ENCODE peak calls at places on chromosomes 7 and 10, in seven cellular contexts. C is heart right ventricle, M is HCT116, H is omental fat pad, D is H1, L is dorsolateral prefrontal cortex, X is stomach. P is an unnamed sample.

GRCh38 chr7:133301444-133301843 is 48.6 kb downstream of the EXOC4 start:
- DNase-seq in C (no peak), M (no peak), H (no peak), D (no peak), L (no peak), X (no peak), P (no peak)

GRCh38 chr7:47678641-47679380 is 96.9 kb upstream of the TNS3 start:
- DNase-seq in C (no peak), M (no peak), H (no peak), D (no peak), L (no peak), X (no peak), P (no peak)

GRCh38 chr7:151759591-151760042 is 117.3 kb downstream of the PRKAG2 start:
- DNase-seq in C (peak), M (peak), H (no peak), D (peak), L (peak), X (peak), P (no peak)

GRCh38 chr7:22499044-22499443 is 944 bp downstream of the STEAP1B start:
- DNase-seq in C (no peak), M (no peak), H (no peak), D (no peak), L (no peak), X (no peak), P (no peak)

GRCh38 chr7:55965805-55966421 is 1.5 kb downstream of the NIPSNAP2 start:
- DNase-seq in C (peak), M (no peak), H (no peak), D (no peak), L (no peak), X (no peak), P (no peak)

GRCh38 chr10:3666525-3667302 is 118.3 kb downstream of the KLF6 start:
- DNase-seq in C (no peak), M (no peak), H (no peak), D (no peak), L (no peak), X (peak), P (no peak)

GRCh38 chr7:5495581-5496375 is 72.1 kb upstream of the TNRC18 start:
- DNase-seq in C (peak), M (no peak), H (no peak), D (no peak), L (peak), X (peak), P (no peak)

GRCh38 chr7:12951397-12951801 is 264.0 kb downstream of the ARL4A start:
- DNase-seq in C (no peak), M (peak), H (no peak), D (no peak), L (no peak), X (no peak), P (no peak)

GRCh38 chr7:8436965-8437364 is 3.6 kb downstream of the NXPH1 start:
- DNase-seq in C (no peak), M (peak), H (no peak), D (peak), L (peak), X (peak), P (no peak)

GRCh38 chr10:133006806-133007205 is 64.4 kb upstream of the CFAP46 start:
- DNase-seq in C (no peak), M (no peak), H (no peak), D (no peak), L (no peak), X (no peak), P (no peak)

GRCh38 chr10:75202321-75203096 is 8.1 kb upstream of the VDAC2 start:
- DNase-seq in C (peak), M (no peak), H (no peak), D (no peak), L (no peak), X (peak), P (no peak)

GRCh38 chr7:2705371-2706096 is 17.5 kb downstream of the AMZ1 start:
- DNase-seq in C (no peak), M (no peak), H (no peak), D (no peak), L (no peak), X (no peak), P (no peak)
- TF ChIP-seq CTCF in C (no peak), M (no peak), H (no peak), D (no peak), L (no peak), X (no peak), P (no peak)

GRCh38 chr10:49299816-49300139 is 808 bp downstream of the C10orf71 start:
- DNase-seq in C (no peak), M (no peak), H (no peak), D (no peak), L (no peak), X (no peak), P (no peak)
- TF ChIP-seq CTCF in C (no peak), M (no peak), H (no peak), D (no peak), L (no peak), X (no peak), P (no peak)

GRCh38 chr7:37831214-37831613 is 17.2 kb upstream of the NME8 start:
- DNase-seq in C (no peak), M (no peak), H (no peak), D (no peak), L (no peak), X (no peak), P (no peak)

GRCh38 chr7:37833107-37833817 is 15.1 kb upstream of the NME8 start:
- DNase-seq in C (peak), M (peak), H (no peak), D (no peak), L (peak), X (no peak), P (no peak)

GRCh38 chr7:37826825-37827224 is 21.6 kb upstream of the NME8 start:
- DNase-seq in C (no peak), M (no peak), H (no peak), D (no peak), L (no peak), X (no peak), P (no peak)

GRCh38 chr7:37833818-37834146 is 14.6 kb upstream of the NME8 start:
- DNase-seq in C (no peak), M (no peak), H (no peak), D (no peak), L (no peak), X (no peak), P (no peak)

DNA sequence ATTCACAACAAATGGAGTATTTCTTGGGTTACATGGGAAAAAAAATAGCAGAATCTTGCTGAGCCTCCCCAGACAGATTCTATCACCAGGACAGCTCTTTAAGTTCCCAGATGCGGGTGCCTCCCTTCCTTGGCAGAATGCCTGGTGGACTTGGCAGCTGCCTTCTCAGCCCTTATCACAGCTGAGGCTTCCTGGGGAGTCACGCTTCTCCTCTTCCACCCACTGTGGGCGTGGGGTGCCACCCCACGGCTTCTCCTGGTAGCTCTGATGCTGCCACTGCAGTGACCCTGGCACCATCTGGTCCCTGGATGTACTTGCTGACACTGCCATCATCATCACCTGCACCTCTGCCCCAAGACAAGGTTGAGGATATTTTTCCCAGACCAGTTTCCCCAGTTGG is 16.2 kb upstream of the NME8 start:
- DNase-seq in C (peak), M (no peak), H (no peak), D (no peak), L (peak), X (peak), P (no peak)
- TF ChIP-seq CTCF in C (peak), M (no peak), H (no peak), D (no peak), L (peak), X (no peak), P (no peak)

DNA sequence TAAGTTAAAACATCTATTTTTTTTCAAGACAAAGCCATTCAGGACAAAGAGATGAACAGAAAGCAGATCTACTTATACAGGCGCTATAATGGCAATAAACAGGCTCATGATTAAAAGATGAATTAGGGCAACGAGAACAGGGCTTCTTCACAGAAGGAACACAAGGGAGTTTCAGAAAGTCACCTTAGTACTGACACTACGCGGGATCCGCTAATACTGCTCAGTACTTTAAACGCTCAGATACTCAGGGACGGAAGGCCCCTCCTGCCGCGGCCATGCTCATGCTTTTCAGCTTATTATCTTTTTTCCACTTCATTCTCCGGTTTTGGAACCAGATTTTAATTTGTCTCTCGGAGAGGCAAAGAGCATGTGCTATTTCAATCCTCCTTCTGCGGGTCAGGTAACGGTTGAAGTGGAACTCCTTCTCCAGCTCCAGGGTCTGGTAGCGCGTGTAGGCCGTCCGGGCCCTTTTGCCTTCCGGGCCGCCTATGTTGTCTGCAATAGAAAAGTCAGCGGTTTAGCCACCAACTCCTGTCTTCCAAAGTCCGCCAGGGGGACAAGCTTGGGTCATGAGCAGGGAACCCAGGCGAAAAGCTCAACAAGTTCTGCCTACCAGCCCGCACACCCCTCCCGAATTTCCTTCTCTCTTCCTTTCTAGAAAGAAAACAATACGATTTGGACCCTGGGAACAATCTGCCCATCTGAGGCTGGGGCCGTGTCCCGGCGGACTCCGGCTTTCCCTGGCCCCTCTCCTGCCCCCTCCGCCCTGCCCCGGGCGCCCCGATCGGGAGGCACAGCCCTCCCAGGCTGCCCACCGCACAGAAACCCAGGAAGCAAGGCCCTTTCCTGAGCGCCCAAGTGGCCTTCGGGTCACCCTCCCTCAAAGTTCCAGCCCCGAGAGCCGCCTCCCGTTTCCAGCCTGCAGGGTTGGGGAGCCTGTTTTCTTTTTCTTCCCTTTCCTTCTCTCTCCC is 1.6 kb downstream of the HOXA5 start:
- DNase-seq in C (no peak), M (no peak), H (peak), D (peak), L (no peak), X (no peak), P (no peak)
- TF ChIP-seq CTCF in C (no peak), M (no peak), H (no peak), D (peak), L (no peak), X (no peak), P (no peak)

GRCh38 chr10:97117372-97117771 is 68.4 kb downstream of the SLIT1 start:
- DNase-seq in C (no peak), M (peak), H (no peak), D (no peak), L (no peak), X (no peak), P (no peak)
- TF ChIP-seq CTCF in C (peak), M (peak), H (no peak), D (peak), L (no peak), X (no peak), P (no peak)

GRCh38 chr7:138070908-138071307 is 5.4 kb upstream of the AKR1D1 start:
- DNase-seq in C (no peak), M (no peak), H (no peak), D (no peak), L (no peak), X (no peak), P (no peak)
- TF ChIP-seq CTCF in C (no peak), M (no peak), H (no peak), D (no peak), L (no peak), X (no peak), P (no peak)

P was measured in osteocyte.